ENCODE peak calls at places on chromosomes 12 and 14, in six cellular contexts. One of them, this sample, is unnamed.

GRCh38 chr12:8844665-8845064 is 22.2 kb downstream of the A2ML1 start:
- DNase-seq in keratinocyte: no peak
- DNase-seq in GM23248: no peak
- DNase-seq in HCT116: no peak
- DNase-seq in SK-N-SH: peak; percentile 39
- DNase-seq in GM12878: no peak
- DNase-seq in this sample: no peak

GRCh38 chr12:108304633-108305032 is 34.5 kb downstream of the CMKLR1 start:
- DNase-seq in keratinocyte: no peak
- DNase-seq in GM23248: no peak
- DNase-seq in HCT116: no peak
- DNase-seq in SK-N-SH: peak; percentile 47
- DNase-seq in GM12878: no peak
- DNase-seq in this sample: no peak

GRCh38 chr14:92105845-92106094 is 612 bp downstream of the ATXN3 start:
- DNase-seq in keratinocyte: no peak
- DNase-seq in GM23248: peak; percentile 77
- DNase-seq in HCT116: no peak
- DNase-seq in SK-N-SH: no peak
- DNase-seq in GM12878: no peak
- DNase-seq in this sample: peak; percentile 87

GRCh38 chr14:78788467-78789360 is 618.5 kb downstream of the NRXN3 start:
- DNase-seq in keratinocyte: no peak
- DNase-seq in GM23248: no peak
- DNase-seq in HCT116: no peak
- DNase-seq in SK-N-SH: no peak
- DNase-seq in GM12878: no peak
- DNase-seq in this sample: no peak

GRCh38 chr14:71415404-71415690 is 508.1 kb downstream of the PCNX1 start:
- DNase-seq in keratinocyte: no peak
- DNase-seq in GM23248: peak; percentile 79
- DNase-seq in HCT116: no peak
- DNase-seq in SK-N-SH: no peak
- DNase-seq in GM12878: no peak
- DNase-seq in this sample: no peak

GRCh38 chr12:88577537-88577936 is 2.7 kb downstream of the KITLG start:
- DNase-seq in keratinocyte: no peak
- DNase-seq in GM23248: peak; percentile 67
- DNase-seq in HCT116: peak; percentile 43
- DNase-seq in SK-N-SH: no peak
- DNase-seq in GM12878: no peak
- DNase-seq in this sample: no peak

GRCh38 chr14:36973806-36974442 is 198.5 kb downstream of the SLC25A21 start:
- DNase-seq in keratinocyte: peak; percentile 17
- DNase-seq in GM23248: peak; percentile 86
- DNase-seq in HCT116: no peak
- DNase-seq in SK-N-SH: no peak
- DNase-seq in GM12878: no peak
- DNase-seq in this sample: no peak

GRCh38 chr12:105611340-105611739 is 280.8 kb downstream of the C12orf75 start:
- DNase-seq in keratinocyte: no peak
- DNase-seq in GM23248: no peak
- DNase-seq in HCT116: no peak
- DNase-seq in SK-N-SH: no peak
- DNase-seq in GM12878: no peak
- DNase-seq in this sample: no peak

GRCh38 chr12:61891632-61892031 is 368.6 kb upstream of the USP15 start:
- DNase-seq in keratinocyte: no peak
- DNase-seq in GM23248: peak; percentile 9
- DNase-seq in HCT116: no peak
- DNase-seq in SK-N-SH: no peak
- DNase-seq in GM12878: no peak
- DNase-seq in this sample: no peak

GRCh38 chr12:47249719-47250506 is 170.2 kb upstream of the AMIGO2 start:
- DNase-seq in keratinocyte: no peak
- DNase-seq in GM23248: no peak
- DNase-seq in HCT116: no peak
- DNase-seq in SK-N-SH: no peak
- DNase-seq in GM12878: no peak
- DNase-seq in this sample: no peak

GRCh38 chr12:24820872-24821271 is 128.0 kb downstream of the BCAT1 start:
- DNase-seq in keratinocyte: no peak
- DNase-seq in GM23248: peak; percentile 59
- DNase-seq in HCT116: no peak
- DNase-seq in SK-N-SH: no peak
- DNase-seq in GM12878: no peak
- DNase-seq in this sample: no peak

GRCh38 chr14:54538055-54538454 is 28.3 kb downstream of the CGRRF1 start:
- DNase-seq in keratinocyte: no peak
- DNase-seq in GM23248: no peak
- DNase-seq in HCT116: no peak
- DNase-seq in SK-N-SH: no peak
- DNase-seq in GM12878: no peak
- DNase-seq in this sample: no peak

GRCh38 chr12:89259831-89260230 is 92.5 kb downstream of the DUSP6 start:
- DNase-seq in keratinocyte: no peak
- DNase-seq in GM23248: peak; percentile 46
- DNase-seq in HCT116: no peak
- DNase-seq in SK-N-SH: no peak
- DNase-seq in GM12878: no peak
- DNase-seq in this sample: no peak

GRCh38 chr14:92880851-92881250 is 42.1 kb upstream of the CHGA start:
- DNase-seq in keratinocyte: no peak
- DNase-seq in GM23248: peak; percentile 52
- DNase-seq in HCT116: peak; percentile 22
- DNase-seq in SK-N-SH: peak; percentile 63
- DNase-seq in GM12878: no peak
- DNase-seq in this sample: no peak

GRCh38 chr12:22042981-22043669 is 2.9 kb upstream of the CMAS start:
- DNase-seq in keratinocyte: no peak
- DNase-seq in GM23248: peak; percentile 91
- DNase-seq in HCT116: no peak
- DNase-seq in SK-N-SH: no peak
- DNase-seq in GM12878: no peak
- DNase-seq in this sample: no peak

GRCh38 chr14:86961106-86961716 is 1031.8 kb downstream of the GALC start:
- DNase-seq in keratinocyte: peak; percentile 7
- DNase-seq in GM23248: peak; percentile 39
- DNase-seq in HCT116: no peak
- DNase-seq in SK-N-SH: peak; percentile 29
- DNase-seq in GM12878: no peak
- DNase-seq in this sample: no peak

GRCh38 chr12:40969796-40970195 is 218.3 kb upstream of the PDZRN4 start:
- DNase-seq in keratinocyte: no peak
- DNase-seq in GM23248: no peak
- DNase-seq in HCT116: no peak
- DNase-seq in SK-N-SH: no peak
- DNase-seq in GM12878: no peak
- DNase-seq in this sample: no peak

GRCh38 chr14:83433618-83434017 is 1900.0 kb upstream of the SEL1L start:
- DNase-seq in keratinocyte: no peak
- DNase-seq in GM23248: no peak
- DNase-seq in HCT116: no peak
- DNase-seq in SK-N-SH: no peak
- DNase-seq in GM12878: no peak
- DNase-seq in this sample: no peak

GRCh38 chr12:6315704-6316597 is 5.5 kb downstream of the PLEKHG6 start:
- DNase-seq in keratinocyte: no peak
- DNase-seq in GM23248: no peak
- DNase-seq in HCT116: no peak
- DNase-seq in SK-N-SH: no peak
- DNase-seq in GM12878: no peak
- DNase-seq in this sample: peak; percentile 75
- H3K9ac ChIP-seq in keratinocyte: no peak overlapping the region
- H3K9ac ChIP-seq in GM23248: no peak overlapping the region
- H3K9ac ChIP-seq in HCT116: no peak overlapping the region
- H3K9ac ChIP-seq in SK-N-SH: no peak overlapping the region
- H3K9ac ChIP-seq in GM12878: no peak overlapping the region
- H3K9ac ChIP-seq in this sample: no peak overlapping the region

GRCh38 chr14:84864582-84865271 is 665.2 kb upstream of the FLRT2 start:
- DNase-seq in keratinocyte: no peak
- DNase-seq in GM23248: no peak
- DNase-seq in HCT116: no peak
- DNase-seq in SK-N-SH: no peak
- DNase-seq in GM12878: no peak
- DNase-seq in this sample: no peak
- H3K36me3 ChIP-seq in keratinocyte: no peaks in the 10 kb centered on the region
- H3K36me3 ChIP-seq in GM23248: no peaks in the 10 kb centered on the region
- H3K36me3 ChIP-seq in HCT116: no peaks in the 10 kb centered on the region
- H3K36me3 ChIP-seq in SK-N-SH: no peaks in the 10 kb centered on the region
- H3K36me3 ChIP-seq in GM12878: no peaks in the 10 kb centered on the region
- H3K36me3 ChIP-seq in this sample: no peaks in the 10 kb centered on the region

DNA sequence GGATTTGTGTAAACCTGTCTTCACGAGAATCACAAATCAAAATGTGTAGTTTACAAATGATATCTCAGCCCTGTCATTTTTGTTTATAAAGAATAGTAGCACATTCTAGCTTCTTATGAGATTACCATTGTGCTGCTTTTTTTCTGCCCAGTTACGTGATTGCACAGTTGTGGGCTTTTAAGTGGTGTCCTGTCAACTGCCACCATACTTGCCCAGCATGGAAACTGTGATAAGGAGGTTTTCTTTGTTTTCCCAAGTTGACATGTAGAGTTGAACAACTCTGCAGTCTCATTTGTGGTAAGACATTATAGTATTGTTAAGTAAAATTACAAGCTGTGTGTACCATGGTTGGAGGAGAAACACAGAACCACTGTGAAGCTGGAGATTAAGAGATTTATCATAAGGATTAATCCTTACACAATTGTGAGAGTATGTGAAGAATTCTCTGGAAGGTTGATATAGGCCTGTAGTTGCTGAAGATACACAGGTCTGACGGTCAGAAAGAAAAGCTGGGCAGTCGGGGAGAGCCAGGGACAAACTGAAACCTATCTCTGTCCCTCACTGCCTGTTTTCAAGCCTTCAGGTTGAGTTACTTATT is 12.2 kb downstream of the CHURC1 start:
- DNase-seq in keratinocyte: no peak
- DNase-seq in GM23248: no peak
- DNase-seq in HCT116: no peak
- DNase-seq in SK-N-SH: no peak
- DNase-seq in GM12878: no peak
- DNase-seq in this sample: no peak
- H3K27ac ChIP-seq in keratinocyte: no peak overlapping the region
- H3K27ac ChIP-seq in GM23248: no peak overlapping the region
- H3K27ac ChIP-seq in HCT116: no peak overlapping the region
- H3K27ac ChIP-seq in SK-N-SH: no peak overlapping the region
- H3K27ac ChIP-seq in GM12878: no peak overlapping the region
- H3K27ac ChIP-seq in this sample: no peak overlapping the region

GRCh38 chr12:122327494-122328385 is 61.4 kb upstream of the VPS33A start:
- DNase-seq in keratinocyte: no peak
- DNase-seq in GM23248: no peak
- DNase-seq in HCT116: no peak
- DNase-seq in SK-N-SH: no peak
- DNase-seq in GM12878: no peak
- DNase-seq in this sample: no peak

GRCh38 chr12:122336015-122336946 is 70.0 kb upstream of the VPS33A start:
- DNase-seq in keratinocyte: no peak
- DNase-seq in GM23248: peak; percentile 59
- DNase-seq in HCT116: peak; percentile 10
- DNase-seq in SK-N-SH: peak; percentile 24
- DNase-seq in GM12878: no peak
- DNase-seq in this sample: no peak

DNA sequence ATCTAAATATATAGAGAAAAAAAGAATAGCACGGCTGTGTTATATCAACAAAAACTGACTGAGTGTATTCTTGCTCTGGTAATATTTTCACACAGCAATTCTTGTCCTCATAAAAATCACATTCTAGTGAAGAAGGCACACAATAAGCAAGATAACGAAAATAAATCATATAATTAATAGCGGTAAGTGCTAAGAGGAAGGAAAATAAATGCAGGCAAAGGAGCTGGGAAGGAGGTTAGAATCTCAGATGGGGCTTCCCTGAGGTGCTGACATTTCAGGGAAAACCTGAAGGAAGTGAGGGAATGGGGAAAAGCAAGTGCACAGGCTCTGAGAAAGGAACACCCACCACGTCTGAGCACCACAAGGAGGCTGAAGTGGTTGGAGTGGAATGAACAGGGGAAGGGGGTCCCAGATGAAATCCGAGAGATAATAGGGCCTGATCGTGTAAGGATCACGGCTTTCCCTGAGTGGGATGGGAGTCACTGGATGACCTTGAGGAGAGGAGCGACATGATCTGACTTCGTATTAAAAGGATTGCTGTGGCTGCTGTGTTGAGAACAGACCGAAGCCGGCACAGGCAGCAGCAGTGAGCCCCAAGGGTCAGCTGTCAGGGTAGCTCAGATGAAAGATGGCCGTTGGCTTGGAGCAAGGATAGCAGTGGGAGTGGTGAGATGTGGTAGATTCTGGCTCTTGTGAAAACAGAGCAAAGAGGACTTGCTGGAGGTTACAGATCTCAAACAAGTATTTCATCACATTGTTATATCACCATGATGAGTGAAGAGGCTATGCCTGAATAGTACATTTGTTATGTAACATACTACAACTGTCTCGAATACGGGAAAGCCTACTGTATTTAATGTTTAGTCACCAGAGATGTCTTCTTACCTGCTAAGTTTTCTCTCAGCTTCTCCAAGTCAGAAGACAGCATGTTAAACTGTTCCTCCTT is 67.1 kb upstream of the VPS33A start:
- DNase-seq in keratinocyte: no peak
- DNase-seq in GM23248: peak; percentile 13
- DNase-seq in HCT116: no peak
- DNase-seq in SK-N-SH: no peak
- DNase-seq in GM12878: no peak
- DNase-seq in this sample: no peak
- H3K9ac ChIP-seq in keratinocyte: no peak overlapping the region
- H3K9ac ChIP-seq in GM23248: no peak overlapping the region
- H3K9ac ChIP-seq in HCT116: no peak overlapping the region
- H3K9ac ChIP-seq in SK-N-SH: no peak overlapping the region
- H3K9ac ChIP-seq in GM12878: no peak overlapping the region
- H3K9ac ChIP-seq in this sample: no peak overlapping the region

GRCh38 chr14:76169776-76170175 is 18.1 kb downstream of the GPATCH2L start:
- DNase-seq in keratinocyte: no peak
- DNase-seq in GM23248: no peak
- DNase-seq in HCT116: no peak
- DNase-seq in SK-N-SH: no peak
- DNase-seq in GM12878: no peak
- DNase-seq in this sample: no peak

GRCh38 chr14:76175942-76176341 is 24.2 kb downstream of the GPATCH2L start:
- DNase-seq in keratinocyte: no peak
- DNase-seq in GM23248: no peak
- DNase-seq in HCT116: no peak
- DNase-seq in SK-N-SH: no peak
- DNase-seq in GM12878: no peak
- DNase-seq in this sample: no peak

DNA sequence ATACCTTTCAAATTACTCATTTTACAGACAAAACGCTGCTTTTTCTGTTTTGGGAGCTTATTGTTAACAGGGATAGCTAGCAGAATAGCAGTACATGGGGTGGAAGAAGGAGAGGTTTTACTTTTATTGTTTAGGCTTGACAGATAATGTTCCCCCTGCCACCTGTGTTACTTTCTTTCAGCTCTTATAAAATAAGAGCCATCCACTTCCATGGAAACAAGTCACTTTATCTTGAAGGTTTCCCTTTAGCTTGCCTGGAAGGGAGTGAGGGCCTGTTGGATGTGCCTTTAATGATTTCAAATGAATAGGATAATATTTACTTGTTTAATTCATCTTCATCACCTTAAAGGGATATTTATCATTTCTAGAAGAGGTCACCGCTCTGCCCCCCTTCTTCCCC is 23.3 kb downstream of the GPATCH2L start:
- DNase-seq in keratinocyte: no peak
- DNase-seq in GM23248: no peak
- DNase-seq in HCT116: no peak
- DNase-seq in SK-N-SH: no peak
- DNase-seq in GM12878: no peak
- DNase-seq in this sample: no peak
- H3K36me3 ChIP-seq in keratinocyte: peaks cover 24% of the 10 kb centered on the region
- H3K36me3 ChIP-seq in GM23248: peaks cover 63% of the 10 kb centered on the region
- H3K36me3 ChIP-seq in HCT116: peaks cover 29% of the 10 kb centered on the region
- H3K36me3 ChIP-seq in SK-N-SH: peaks cover 82% of the 10 kb centered on the region
- H3K36me3 ChIP-seq in GM12878: no peaks in the 10 kb centered on the region
- H3K36me3 ChIP-seq in this sample: peaks cover 27% of the 10 kb centered on the region